ENCODE peak calls at places on chromosome 7, in seven cellular contexts. Q is brain microvascular endothelial cell; K is stimulated activated CD4-positive, alpha-beta T cell treated with anti-CD3 and anti-CD28 coated beads, Interleukin-12 subunit alpha, Interleukin-12 subunit beta, amount 100 ng/mL, for 24 hours; W is retina; D is dorsolateral prefrontal cortex; J is lung microvascular endothelial cell; N is M059J. H is an unnamed sample.

GRCh38 chr7:93092757-93093370 is 24.9 kb downstream of the SAMD9 start:
- DNase-seq in N (peak; percentile 46), Q (peak; percentile 49), W (no peak), J (peak; percentile 47), K (no peak), D (no peak), H (no peak)

GRCh38 chr7:44313621-44314031 is 11.8 kb downstream of the CAMK2B start:
- DNase-seq in N (no peak), Q (no peak), D (no peak), W (no peak), K (no peak), J (no peak), H (no peak)

GRCh38 chr7:77444123-77444522 is 28.0 kb upstream of the GSAP start:
- DNase-seq in W (no peak), D (no peak), J (no peak), K (no peak), Q (peak; percentile 67), N (peak; percentile 50), H (no peak)

GRCh38 chr7:133530682-133531081 is 277.8 kb downstream of the EXOC4 start:
- DNase-seq in K (no peak), N (peak; percentile 81), Q (peak; percentile 48), D (no peak), W (no peak), J (peak; percentile 58), H (no peak)

GRCh38 chr7:11754123-11754522 is 77.9 kb downstream of the THSD7A start:
- DNase-seq in Q (no peak), K (no peak), N (no peak), W (no peak), D (no peak), J (peak; percentile 34), H (no peak)

GRCh38 chr7:16874061-16874460 is 7.7 kb downstream of the AGR3 start:
- DNase-seq in W (no peak), J (no peak), N (no peak), K (no peak), Q (no peak), D (no peak), H (no peak)

GRCh38 chr7:131105294-131105802 is 222.3 kb upstream of the MKLN1 start:
- DNase-seq in J (no peak), W (peak; percentile 56), Q (no peak), N (peak; percentile 15), K (no peak), D (no peak), H (no peak)

GRCh38 chr7:91293840-91294239 is 29.6 kb downstream of the FZD1 start:
- DNase-seq in N (no peak), K (no peak), W (no peak), Q (no peak), D (no peak), J (no peak), H (no peak)

GRCh38 chr7:151456276-151456675 is 16.3 kb upstream of the CRYGN start:
- DNase-seq in J (no peak), Q (no peak), K (no peak), D (no peak), N (no peak), W (no peak), H (no peak)

GRCh38 chr7:15199482-15199881 is 296.9 kb upstream of the DGKB start:
- DNase-seq in K (no peak), D (no peak), J (peak; percentile 26), N (peak; percentile 24), W (no peak), Q (peak; percentile 10), H (no peak)